ENCODE peak calls at places on chromosomes 4 and X, in nine cellular contexts. C is HepG2, J is A549, E is endothelial cell of umbilical vein, V is right lobe of liver, U is stomach, H is breast epithelium, L is adrenal gland, Z is H54. W is an unnamed sample.

GRCh38 chr4:40205259-40206198 is 8.7 kb downstream of the RHOH start:
- DNase-seq in H (no peak), L (no peak), U (no peak), V (no peak), E (no peak), Z (no peak), C (no peak), J (no peak), W (peak)

GRCh38 chr4:123449780-123450179 is 53.2 kb downstream of the SPRY1 start:
- DNase-seq in L (no peak), C (peak), U (no peak), H (no peak), J (no peak), V (no peak), E (peak), Z (no peak), W (no peak)

GRCh38 chr4:15003891-15004700 is 1.8 kb downstream of the CPEB2 start:
- DNase-seq in C (no peak), E (peak), U (peak), Z (no peak), J (no peak), H (no peak), L (peak), V (peak), W (peak)

GRCh38 chr4:107658400-107659326 is 61.4 kb downstream of the PAPSS1 start:
- DNase-seq in L (no peak), H (no peak), Z (no peak), J (no peak), V (no peak), E (peak), U (no peak), C (no peak), W (no peak)

GRCh38 chrX:22748093-22748999 is 251.4 kb upstream of the DDX53 start:
- DNase-seq in V (no peak), U (peak), H (no peak), C (peak), Z (no peak), L (peak), J (peak), E (peak), W (peak)

GRCh38 chrX:53223955-53224859 is 800 bp downstream of the KDM5C start:
- DNase-seq in J (peak), L (peak), H (no peak), U (no peak), Z (peak), V (no peak), C (peak), E (peak), W (peak)

GRCh38 chr4:7003176-7003878 is 39.8 kb upstream of the TADA2B start:
- DNase-seq in U (no peak), L (no peak), Z (no peak), V (no peak), C (no peak), H (no peak), E (no peak), J (no peak), W (no peak)

GRCh38 chr4:105808459-105809041 is 86.7 kb upstream of the NPNT start:
- DNase-seq in U (no peak), E (no peak), Z (no peak), J (peak), L (peak), C (no peak), H (no peak), V (no peak), W (no peak)

GRCh38 chrX:1059576-1060561 is 152.6 kb downstream of the CRLF2 start:
- DNase-seq in L (no peak), C (no peak), U (no peak), H (no peak), E (no peak), Z (no peak), V (peak), J (no peak), W (no peak)

GRCh38 chrX:154531626-154532025 is 15.0 kb downstream of the G6PD start:
- DNase-seq in Z (no peak), L (no peak), H (no peak), V (no peak), J (peak), C (no peak), U (no peak), E (no peak), W (no peak)

GRCh38 chr4:168019921-168020320 is 72.4 kb upstream of the ANXA10 start:
- DNase-seq in E (no peak), U (no peak), L (no peak), Z (no peak), H (no peak), J (no peak), V (no peak), C (no peak), W (no peak)

GRCh38 chr4:133997440-133997839 is 204.1 kb downstream of the PABPC4L start:
- DNase-seq in V (no peak), U (no peak), J (no peak), H (no peak), C (no peak), E (no peak), L (no peak), Z (no peak), W (no peak)

GRCh38 chr4:70666369-70666768 is at the start of gene JCHAIN:
- DNase-seq in V (no peak), Z (no peak), L (no peak), E (no peak), J (no peak), H (no peak), U (no peak), C (no peak), W (no peak)

GRCh38 chr4:58983887-58984286 is 1873.7 kb upstream of the IGFBP7 start:
- DNase-seq in E (no peak), H (no peak), L (no peak), J (no peak), U (no peak), V (no peak), C (no peak), Z (no peak), W (no peak)

DNA sequence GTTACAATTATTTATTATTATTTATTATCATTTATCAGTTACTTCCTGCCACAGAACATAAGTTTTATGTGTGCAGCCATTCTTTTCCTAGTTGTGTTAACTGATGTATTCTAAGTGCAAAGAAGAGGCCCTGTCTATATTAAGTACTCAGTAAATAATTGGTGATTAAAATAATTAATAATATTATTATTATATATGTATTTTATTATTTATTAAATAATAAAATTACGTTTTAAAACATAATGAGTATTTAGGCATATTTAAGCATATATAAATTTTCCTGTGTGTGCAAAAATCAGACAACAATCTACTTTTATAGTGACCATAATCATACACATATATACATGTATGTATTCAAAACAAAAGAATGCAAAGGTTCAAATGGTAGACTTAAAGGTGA is 1871.6 kb upstream of the IGFBP7 start:
- DNase-seq in H (no peak), L (no peak), E (no peak), V (no peak), C (no peak), J (no peak), U (no peak), Z (no peak), W (no peak)
- TF ChIP-seq POLR2A in H (no peak), L (no peak), E (no peak), V (no peak), C (no peak), J (no peak), U (no peak), Z (no peak), W (no peak)

GRCh38 chr4:153084249-153084648 is 120.0 kb upstream of the TRIM2 start:
- DNase-seq in U (no peak), J (no peak), V (no peak), E (no peak), C (no peak), L (no peak), H (no peak), Z (no peak), W (no peak)

GRCh38 chr4:153089781-153090180 is 114.5 kb upstream of the TRIM2 start:
- DNase-seq in Z (no peak), H (no peak), C (no peak), V (no peak), J (no peak), L (no peak), E (no peak), U (no peak), W (no peak)

GRCh38 chr4:153090670-153091385 is 113.4 kb upstream of the TRIM2 start:
- DNase-seq in Z (no peak), C (no peak), J (no peak), U (no peak), H (no peak), V (peak), L (no peak), E (no peak), W (no peak)

GRCh38 chr4:153084939-153085630 is 119.2 kb upstream of the TRIM2 start:
- DNase-seq in Z (peak), E (peak), L (peak), U (peak), C (no peak), J (peak), H (peak), V (peak), W (peak)

DNA sequence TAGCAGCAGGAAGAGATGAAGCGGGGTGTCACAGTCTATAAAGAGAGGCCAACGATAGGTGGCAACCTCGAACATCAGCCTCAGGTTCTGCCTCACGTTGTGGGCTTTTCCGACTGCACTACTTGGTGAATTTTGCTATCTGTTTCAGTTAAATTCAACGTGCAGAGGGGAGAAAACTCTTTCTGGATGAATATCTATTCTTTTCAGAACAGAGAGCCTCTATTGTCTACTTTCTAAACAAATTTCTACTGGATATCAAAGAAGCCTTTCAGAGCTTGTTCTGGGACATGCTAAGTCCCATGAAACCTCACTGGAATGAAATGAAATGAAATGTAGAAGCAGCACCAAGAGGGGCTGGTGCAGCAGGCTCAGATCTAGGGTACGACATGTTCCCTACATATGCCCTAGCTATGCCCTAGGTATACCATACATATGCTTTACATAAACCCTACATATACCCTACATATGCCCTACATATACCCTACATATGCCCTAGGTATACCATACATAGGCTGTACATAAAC is 116.5 kb upstream of the TRIM2 start:
- DNase-seq in V (no peak), E (no peak), C (no peak), Z (no peak), U (no peak), H (no peak), L (no peak), J (no peak), W (no peak)
- TF ChIP-seq POLR2A in V (no peak), E (no peak), C (no peak), Z (no peak), U (no peak), H (no peak), L (no peak), J (no peak), W (no peak)

GRCh38 chrX:45803383-45803921 is 602.8 kb upstream of the DIPK2B start:
- DNase-seq in C (no peak), Z (no peak), J (peak), H (no peak), U (no peak), L (no peak), E (peak), V (no peak), W (no peak)
- TF ChIP-seq POLR2A in C (no peak), Z (no peak), J (no peak), H (no peak), U (no peak), L (no peak), E (peak), V (no peak), W (no peak)

GRCh38 chr4:138975225-138975624 is 40.4 kb upstream of the NOCT start:
- DNase-seq in Z (no peak), H (no peak), E (no peak), V (no peak), U (no peak), C (no peak), L (no peak), J (no peak), W (no peak)
- TF ChIP-seq POLR2A in Z (no peak), H (no peak), E (no peak), V (no peak), U (no peak), C (no peak), L (no peak), J (no peak), W (no peak)